ENCODE peak calls at places on chromosomes 5 and 9, in five cellular contexts. D is Peyer's patch, N is AG04450, L is heart left ventricle, R is suprapubic skin. U is an unnamed sample. For H3K27me3, the result is how much of the 10 kb centered on the place peaks cover.

GRCh38 chr5:140240987-140241706 is 61.8 kb downstream of the PFDN1 start:
- DNase-seq in R (peak), D (peak), L (peak), N (peak), U (peak)

GRCh38 chr5:161058751-161059150 is 206.7 kb upstream of the ATP10B start:
- DNase-seq in N (no peak), L (no peak), R (no peak), D (no peak), U (no peak)

GRCh38 chr9:132201139-132201538 is 39.3 kb downstream of the NTNG2 start:
- DNase-seq in L (peak), R (no peak), D (no peak), N (no peak), U (peak)

GRCh38 chr9:14393382-14393781 is 79.4 kb upstream of the NFIB start:
- DNase-seq in D (no peak), L (no peak), N (no peak), R (no peak), U (no peak)

GRCh38 chr5:68027519-68027918 is 188.0 kb upstream of the PIK3R1 start:
- DNase-seq in N (peak), D (no peak), R (no peak), L (no peak), U (no peak)

GRCh38 chr9:16304301-16304700 is 566.2 kb downstream of the BNC2 start:
- DNase-seq in D (no peak), L (no peak), N (no peak), R (no peak), U (no peak)

GRCh38 chr5:11902304-11902703 is 1.9 kb downstream of the CTNND2 start:
- DNase-seq in R (no peak), L (no peak), N (no peak), D (no peak), U (peak)

GRCh38 chr9:88438819-88439218 is 50.6 kb downstream of the SPIN1 start:
- DNase-seq in L (no peak), N (no peak), R (no peak), D (no peak), U (no peak)

GRCh38 chr5:135126688-135127603 is 92.9 kb upstream of the PITX1 start:
- DNase-seq in N (no peak), R (no peak), D (no peak), L (no peak), U (peak)

GRCh38 chr5:111584651-111585050 is 72.3 kb upstream of the STARD4 start:
- DNase-seq in L (no peak), R (no peak), D (no peak), N (no peak), U (no peak)

GRCh38 chr5:115920171-115920725 is 42.0 kb upstream of the LVRN start:
- DNase-seq in L (no peak), D (no peak), N (no peak), R (no peak), U (no peak)

GRCh38 chr5:173396311-173396993 is 68.2 kb upstream of the STC2 start:
- DNase-seq in D (no peak), L (no peak), R (no peak), N (no peak), U (no peak)

GRCh38 chr9:15697459-15697858 is 144.6 kb downstream of the CCDC171 start:
- DNase-seq in R (no peak), L (no peak), D (no peak), N (peak), U (no peak)

GRCh38 chr5:144017631-144018030 is 152.8 kb downstream of the YIPF5 start:
- DNase-seq in N (no peak), D (no peak), L (no peak), R (no peak), U (no peak)

GRCh38 chr9:117704597-117704996 is 394 bp downstream of the TLR4 start:
- DNase-seq in R (no peak), N (no peak), L (no peak), D (no peak), U (no peak)
- H3K27ac ChIP-seq in R (peak), N (no peak), L (peak), D (peak), U (peak)

GRCh38 chr5:1726956-1727355 is 72.7 kb downstream of the MRPL36 start:
- DNase-seq in D (no peak), R (peak), L (no peak), N (no peak), U (no peak)

GRCh38 chr5:1727571-1727970 is 72.1 kb downstream of the MRPL36 start:
- DNase-seq in L (no peak), R (peak), N (no peak), D (peak), U (no peak)

GRCh38 chr5:1725641-1726468 is 73.8 kb downstream of the MRPL36 start:
- DNase-seq in N (no peak), R (no peak), L (no peak), D (peak), U (no peak)

GRCh38 chr5:1724822-1725602 is 74.6 kb downstream of the MRPL36 start:
- DNase-seq in N (no peak), R (no peak), D (peak), L (no peak), U (no peak)

DNA sequence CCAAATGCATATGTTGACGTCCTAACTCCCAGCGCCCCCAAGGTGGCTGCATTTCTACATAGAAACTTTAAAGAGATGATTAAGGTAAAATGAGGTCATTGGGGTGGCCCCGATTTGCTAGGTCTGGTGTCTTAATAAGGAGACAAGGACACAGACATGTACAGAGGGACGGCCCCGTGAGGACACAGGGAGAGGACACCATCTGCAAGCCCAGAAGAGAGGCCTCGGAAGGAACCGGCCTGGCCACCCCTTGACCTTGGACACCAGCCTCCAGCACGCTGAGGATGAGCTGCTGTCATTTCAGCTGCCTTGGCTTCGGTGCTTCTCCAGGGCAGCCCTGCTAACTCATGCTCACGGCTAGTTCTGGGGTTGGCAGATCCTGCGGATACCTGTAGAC is 73.2 kb downstream of the MRPL36 start:
- DNase-seq in D (peak), R (no peak), N (no peak), L (no peak), U (no peak)
- H3K27me3 ChIP-seq in D (under half), R (under half), N (under half), L (under half), U (under half)

DNA sequence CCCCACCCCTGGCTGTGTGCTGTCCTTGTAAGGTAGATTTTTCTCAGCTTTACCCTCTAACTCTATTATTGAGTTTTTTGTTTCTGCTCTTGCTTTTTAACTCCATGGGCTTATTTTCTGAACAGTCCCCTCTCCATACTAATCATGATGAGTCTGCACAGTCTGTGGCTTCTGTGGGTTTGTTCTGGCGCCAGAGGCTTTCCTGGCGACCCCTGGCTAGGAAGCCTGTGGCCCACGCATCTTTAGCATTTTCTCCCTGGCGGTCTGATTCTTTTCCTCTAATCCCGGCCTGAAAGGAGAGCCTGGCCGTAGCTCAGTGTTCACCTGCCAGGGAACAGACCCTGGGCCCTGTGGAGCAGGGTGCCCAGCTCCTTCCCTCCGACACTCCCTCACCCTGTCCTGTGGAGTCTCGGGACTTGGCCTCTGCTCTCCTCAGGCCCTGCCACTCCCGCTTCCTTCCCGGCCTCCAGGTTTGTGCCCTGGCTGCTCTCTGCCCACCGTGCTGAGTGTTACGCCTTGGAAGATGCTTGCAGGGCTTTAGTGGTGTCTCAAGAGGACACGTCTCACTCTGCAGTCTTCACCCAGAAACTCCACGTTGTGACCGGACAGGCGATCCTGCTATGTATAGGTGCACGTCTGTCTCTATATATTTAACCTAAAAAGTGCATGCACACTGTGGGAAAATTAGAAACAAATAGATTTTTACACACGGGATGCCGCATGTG is 31.7 kb upstream of the LRRC14B start:
- DNase-seq in N (peak), D (peak), R (peak), L (no peak), U (no peak)
- H3K27ac ChIP-seq in N (peak), D (no peak), R (no peak), L (no peak), U (no peak)

GRCh38 chr5:168777651-168778050 is 198.5 kb upstream of the PANK3 start:
- DNase-seq in L (no peak), R (no peak), N (no peak), D (no peak), U (no peak)
- H3K27me3 ChIP-seq in L (under half), R (under half), N (under half), D (under half), U (under half)

DNA sequence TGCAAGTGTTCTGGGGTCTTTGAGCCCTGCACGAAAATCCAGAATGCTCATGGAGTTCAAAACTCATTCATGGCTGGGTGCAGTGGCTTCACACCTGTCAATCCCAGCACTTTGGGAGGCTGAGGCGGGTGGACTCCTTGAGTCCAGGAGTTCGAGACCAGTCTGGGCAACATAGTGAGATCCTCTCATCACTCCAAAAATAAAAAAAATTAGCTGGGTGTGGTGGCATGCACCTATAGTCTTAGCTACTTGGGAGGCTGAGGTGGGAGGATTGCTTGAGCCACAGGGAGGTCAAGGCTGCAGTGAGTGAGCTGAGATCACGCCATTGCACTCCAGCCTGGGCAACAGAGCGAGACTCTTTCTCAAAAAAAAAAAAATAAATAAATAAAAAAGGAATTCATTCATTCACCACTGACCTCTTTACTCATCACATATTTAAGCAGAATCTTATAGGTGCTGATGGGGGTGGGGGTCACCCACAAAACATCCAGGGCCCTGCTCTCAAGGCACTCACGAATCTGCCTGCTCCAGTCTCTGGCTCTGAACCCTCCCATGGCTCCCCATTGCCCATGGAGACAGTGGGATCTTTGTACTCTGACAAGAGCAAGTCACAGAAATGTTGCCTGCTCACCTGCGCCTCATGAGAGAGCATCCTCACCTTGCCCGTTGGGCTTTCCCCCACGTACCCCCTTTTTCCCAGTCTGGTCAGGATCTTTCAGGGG is 76.7 kb upstream of the IER5L start:
- DNase-seq in L (peak), R (no peak), N (no peak), D (no peak), U (no peak)
- H3K27ac ChIP-seq in L (peak), R (no peak), N (no peak), D (no peak), U (no peak)

GRCh38 chr9:34797367-34797766 is 87.4 kb upstream of the CCL21 start:
- DNase-seq in N (no peak), L (no peak), D (no peak), R (no peak), U (no peak)
- H3K27me3 ChIP-seq in N (under half), L (under half), D (under half), R (under half), U (under half)

DNA sequence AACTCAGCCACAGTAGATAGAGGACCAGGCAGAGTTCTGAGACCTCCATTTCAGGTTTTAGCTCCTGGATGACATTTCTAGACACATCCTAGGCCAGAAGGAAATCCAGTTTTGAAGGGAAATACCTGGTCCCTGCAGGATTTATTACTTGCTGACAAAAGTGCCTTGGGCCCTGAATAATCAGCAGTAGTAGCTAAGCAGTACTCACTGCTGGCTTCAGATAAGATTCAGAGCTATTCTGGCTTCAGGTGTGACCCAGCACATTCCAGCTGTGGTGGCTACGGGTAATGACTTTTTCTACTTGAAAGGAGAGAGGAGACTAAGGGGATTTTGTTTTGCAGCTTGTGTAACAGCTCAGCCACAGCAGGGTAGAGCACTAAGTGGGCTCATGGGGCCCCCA is 34.0 kb downstream of the NDUFAF2 start:
- DNase-seq in R (no peak), D (no peak), L (no peak), N (no peak), U (no peak)
- H3K27ac ChIP-seq in R (no peak), D (no peak), L (no peak), N (no peak), U (no peak)

GRCh38 chr9:121073038-121073437 is 1.7 kb upstream of the CNTRL start:
- DNase-seq in D (peak), N (no peak), L (no peak), R (peak), U (peak)

GRCh38 chr9:121071356-121071755 is 3.4 kb upstream of the CNTRL start:
- DNase-seq in D (no peak), L (no peak), R (no peak), N (no peak), U (no peak)

GRCh38 chr9:121074370-121075250 is at the start of gene CNTRL:
- DNase-seq in N (peak), L (peak), D (peak), R (peak), U (peak)

GRCh38 chr9:121075251-121076036 is 689 bp downstream of the CNTRL start:
- DNase-seq in L (no peak), R (no peak), D (no peak), N (no peak), U (no peak)
- H3K27me3 ChIP-seq in L (under half), R (under half), D (under half), N (under half), U (under half)

DNA sequence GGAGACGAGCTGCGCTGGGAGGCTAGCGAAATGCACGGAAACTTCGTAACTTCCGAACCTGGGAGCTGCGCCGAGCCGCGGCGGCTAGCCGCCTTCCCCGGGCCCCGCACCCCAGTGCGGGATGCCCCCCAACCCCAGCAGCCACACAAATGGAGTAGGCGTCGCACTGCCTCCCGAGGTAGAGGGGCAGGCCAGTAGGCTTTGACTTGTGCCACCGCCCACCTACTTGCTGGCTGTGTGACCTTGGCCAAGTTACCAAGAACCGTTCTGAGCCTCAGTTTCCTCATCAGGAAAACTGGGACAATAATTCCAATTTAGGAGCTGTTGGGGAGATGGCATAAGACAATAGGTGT is 540 bp upstream of the STRBP start:
- DNase-seq in L (no peak), N (no peak), D (no peak), R (no peak), U (no peak)
- H3K27ac ChIP-seq in L (peak), N (no peak), D (peak), R (peak), U (peak)

GRCh38 chr5:1668141-1668721 is 131.4 kb downstream of the MRPL36 start:
- DNase-seq in N (no peak), R (no peak), L (peak), D (no peak), U (peak)
- H3K27me3 ChIP-seq in N (under half), R (half or more), L (under half), D (under half), U (under half)

U was measured in body of pancreas.